ENCODE peak calls at places on chromosomes 3 and 15, in six cellular contexts. One of them, this sample, is unnamed.

GRCh38 chr3:150544726-150545125 is 1.6 kb downstream of the SERP1 start:
- DNase-seq in GM12878: no peak
- DNase-seq in HepG2: peak; percentile 12
- DNase-seq in K562: no peak
- DNase-seq in SK-N-SH: no peak
- DNase-seq in H1: no peak
- DNase-seq in this sample: no peak

GRCh38 chr3:4355401-4356224 is 52.4 kb downstream of the SETMAR start:
- DNase-seq in K562: no peak
- DNase-seq in HepG2: peak; percentile 24
- DNase-seq in GM12878: no peak
- DNase-seq in H1: no peak
- DNase-seq in SK-N-SH: peak; percentile 55
- DNase-seq in this sample: no peak

GRCh38 chr15:40429068-40429707 is 11.6 kb upstream of the BAHD1 start:
- DNase-seq in K562: no peak
- DNase-seq in SK-N-SH: no peak
- DNase-seq in H1: no peak
- DNase-seq in GM12878: no peak
- DNase-seq in HepG2: no peak
- DNase-seq in this sample: no peak

GRCh38 chr3:17823816-17824215 is 81.4 kb upstream of the TBC1D5 start:
- DNase-seq in SK-N-SH: no peak
- DNase-seq in K562: no peak
- DNase-seq in HepG2: no peak
- DNase-seq in GM12878: no peak
- DNase-seq in H1: no peak
- DNase-seq in this sample: no peak

GRCh38 chr15:73357999-73358665 is 10.6 kb downstream of the HCN4 start:
- DNase-seq in SK-N-SH: no peak
- DNase-seq in H1: no peak
- DNase-seq in GM12878: no peak
- DNase-seq in HepG2: peak; percentile 51
- DNase-seq in K562: no peak
- DNase-seq in this sample: no peak

GRCh38 chr3:21216598-21216997 is 534.4 kb downstream of the ZNF385D start:
- DNase-seq in GM12878: no peak
- DNase-seq in K562: peak; percentile 17
- DNase-seq in H1: peak; percentile 49
- DNase-seq in SK-N-SH: no peak
- DNase-seq in HepG2: no peak
- DNase-seq in this sample: no peak

GRCh38 chr15:31228980-31229826 is 97.4 kb upstream of the KLF13 start:
- DNase-seq in K562: no peak
- DNase-seq in HepG2: peak; percentile 58
- DNase-seq in SK-N-SH: no peak
- DNase-seq in GM12878: peak; percentile 91
- DNase-seq in H1: no peak
- DNase-seq in this sample: no peak

GRCh38 chr15:62455441-62455921 is 290.4 kb upstream of the C2CD4B start:
- DNase-seq in SK-N-SH: peak; percentile 32
- DNase-seq in HepG2: no peak
- DNase-seq in K562: no peak
- DNase-seq in H1: no peak
- DNase-seq in GM12878: no peak
- DNase-seq in this sample: no peak

GRCh38 chr3:8846176-8846575 is 76.8 kb upstream of the OXTR start:
- DNase-seq in GM12878: no peak
- DNase-seq in H1: no peak
- DNase-seq in K562: no peak
- DNase-seq in SK-N-SH: no peak
- DNase-seq in HepG2: no peak
- DNase-seq in this sample: no peak

GRCh38 chr15:70646169-70646568 is 117.2 kb downstream of the UACA start:
- DNase-seq in H1: no peak
- DNase-seq in K562: no peak
- DNase-seq in GM12878: no peak
- DNase-seq in HepG2: no peak
- DNase-seq in SK-N-SH: no peak
- DNase-seq in this sample: no peak

GRCh38 chr3:183897606-183898384 is 13.1 kb upstream of the PARL start:
- DNase-seq in GM12878: no peak
- DNase-seq in K562: no peak
- DNase-seq in H1: no peak
- DNase-seq in HepG2: no peak
- DNase-seq in SK-N-SH: no peak
- DNase-seq in this sample: no peak

GRCh38 chr15:90597477-90598052 is 67.8 kb downstream of the CRTC3 start:
- DNase-seq in GM12878: peak; percentile 68
- DNase-seq in HepG2: no peak
- DNase-seq in H1: no peak
- DNase-seq in K562: no peak
- DNase-seq in SK-N-SH: no peak
- DNase-seq in this sample: no peak

GRCh38 chr15:90598679-90599078 is 69.0 kb downstream of the CRTC3 start:
- DNase-seq in GM12878: no peak
- DNase-seq in K562: no peak
- DNase-seq in HepG2: no peak
- DNase-seq in H1: no peak
- DNase-seq in SK-N-SH: no peak
- DNase-seq in this sample: no peak

GRCh38 chr15:90599116-90599515 is 69.4 kb downstream of the CRTC3 start:
- DNase-seq in SK-N-SH: no peak
- DNase-seq in K562: no peak
- DNase-seq in HepG2: no peak
- DNase-seq in H1: no peak
- DNase-seq in GM12878: no peak
- DNase-seq in this sample: no peak

GRCh38 chr15:90596943-90597342 is 67.2 kb downstream of the CRTC3 start:
- DNase-seq in H1: no peak
- DNase-seq in K562: no peak
- DNase-seq in HepG2: no peak
- DNase-seq in SK-N-SH: no peak
- DNase-seq in GM12878: no peak
- DNase-seq in this sample: no peak

GRCh38 chr15:90598053-90598577 is 68.4 kb downstream of the CRTC3 start:
- DNase-seq in HepG2: peak; percentile 40
- DNase-seq in H1: no peak
- DNase-seq in GM12878: peak; percentile 46
- DNase-seq in SK-N-SH: no peak
- DNase-seq in K562: peak; percentile 74
- DNase-seq in this sample: no peak
- TF ChIP-seq CTCF in HepG2: peak; percentile 65
- TF ChIP-seq CTCF in H1: no peak
- TF ChIP-seq CTCF in GM12878: peak; percentile 57
- TF ChIP-seq CTCF in SK-N-SH: no peak
- TF ChIP-seq CTCF in K562: peak; percentile 66
- TF ChIP-seq CTCF in this sample: no peak

DNA sequence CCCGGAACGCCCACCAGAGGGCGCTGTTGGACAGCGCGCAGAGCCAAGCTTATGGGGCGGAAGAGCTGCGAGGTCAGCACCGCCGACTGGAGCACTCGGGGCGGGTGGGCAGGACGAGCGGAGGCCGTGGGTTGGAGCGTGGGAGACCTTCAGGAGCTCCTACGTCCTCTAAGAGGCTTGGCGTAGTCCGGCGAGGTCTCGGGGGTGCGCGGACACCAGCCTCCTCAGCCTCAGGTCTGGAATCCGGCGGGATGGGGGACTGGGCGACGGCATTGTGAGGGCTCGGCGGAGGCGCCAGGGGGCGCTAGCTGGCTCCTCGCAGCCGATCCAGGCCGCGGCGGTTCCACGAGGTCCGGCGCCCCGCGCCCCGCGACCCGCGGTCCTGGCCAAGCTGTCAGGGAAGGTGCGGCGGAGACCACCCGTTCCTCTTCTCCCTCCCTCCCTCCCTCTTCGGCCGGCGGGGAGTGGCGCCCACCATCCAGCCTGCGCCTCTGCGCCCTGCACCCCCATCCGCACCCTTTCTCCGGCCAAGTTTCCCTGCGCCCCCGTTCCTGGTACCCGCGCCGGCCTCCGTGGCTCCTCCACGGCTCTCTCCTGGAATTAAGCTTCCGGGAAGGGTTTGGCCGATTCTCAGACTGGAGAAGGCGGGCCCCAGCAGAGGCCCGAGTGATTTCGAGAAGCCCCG is 24.3 kb upstream of the POLG start:
- DNase-seq in K562: peak; percentile 90
- DNase-seq in SK-N-SH: peak; percentile 94
- DNase-seq in GM12878: peak; percentile 40
- DNase-seq in H1: peak; percentile 93
- DNase-seq in HepG2: peak; percentile 41
- DNase-seq in this sample: peak; percentile 67
- TF ChIP-seq POLR2AphosphoS5 in K562: no peak
- TF ChIP-seq POLR2AphosphoS5 in SK-N-SH: no peak
- TF ChIP-seq POLR2AphosphoS5 in GM12878: no peak
- TF ChIP-seq POLR2AphosphoS5 in H1: no peak
- TF ChIP-seq POLR2AphosphoS5 in HepG2: no peak
- TF ChIP-seq POLR2AphosphoS5 in this sample: no peak

DNA sequence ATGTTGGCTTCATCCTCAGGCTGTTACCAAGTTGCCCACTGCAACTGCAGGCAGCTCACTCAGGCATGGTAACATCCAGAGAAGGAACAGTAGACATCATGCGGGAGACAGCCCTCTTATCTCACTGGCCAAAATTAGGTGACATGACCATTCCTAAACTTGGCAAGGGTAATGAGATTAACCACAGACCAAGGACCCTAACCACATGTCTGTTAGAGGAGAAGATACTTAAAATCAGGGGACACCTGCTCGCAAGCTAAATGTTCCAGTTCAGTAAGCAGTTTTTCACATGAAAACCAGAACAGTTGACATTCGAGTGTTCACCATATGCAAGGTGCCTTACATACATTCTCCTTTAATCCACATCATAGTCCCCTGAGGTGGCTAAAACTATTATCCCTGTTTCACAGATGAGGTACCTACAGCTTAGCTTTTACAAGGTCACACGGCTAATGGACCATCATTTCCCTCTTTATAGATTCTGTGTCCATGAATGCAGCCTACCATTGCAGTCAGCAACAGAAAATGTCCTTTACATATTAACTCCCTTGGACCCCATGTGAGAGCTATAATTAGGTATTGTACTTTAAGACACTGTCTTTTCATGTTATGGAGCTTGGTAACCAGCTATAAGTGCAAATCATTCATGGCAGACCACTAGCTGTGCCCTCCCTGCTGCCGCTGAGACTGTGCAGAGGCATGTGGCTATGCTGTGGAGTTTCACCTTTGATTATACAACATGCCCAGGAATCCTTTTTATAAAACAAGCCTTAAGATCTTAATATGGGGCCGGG is 154.1 kb downstream of the LIPC start:
- DNase-seq in GM12878: peak; percentile 59
- DNase-seq in K562: no peak
- DNase-seq in H1: no peak
- DNase-seq in HepG2: no peak
- DNase-seq in SK-N-SH: no peak
- DNase-seq in this sample: no peak
- TF ChIP-seq GABPA in GM12878: no peak
- TF ChIP-seq GABPA in K562: no peak
- TF ChIP-seq GABPA in H1: no peak
- TF ChIP-seq GABPA in HepG2: no peak
- TF ChIP-seq GABPA in SK-N-SH: no peak
- TF ChIP-seq GABPA in this sample: no peak

GRCh38 chr15:41695750-41696436 is 35.7 kb downstream of the MGA start:
- DNase-seq in K562: peak; percentile 18
- DNase-seq in SK-N-SH: peak; percentile 48
- DNase-seq in HepG2: peak; percentile 18
- DNase-seq in GM12878: peak; percentile 39
- DNase-seq in H1: no peak
- DNase-seq in this sample: peak; percentile 87
- TF ChIP-seq CTCF in K562: peak; percentile 65
- TF ChIP-seq CTCF in SK-N-SH: peak; percentile 52
- TF ChIP-seq CTCF in HepG2: peak; percentile 50
- TF ChIP-seq CTCF in GM12878: peak; percentile 63
- TF ChIP-seq CTCF in H1: peak; percentile 15
- TF ChIP-seq CTCF in this sample: peak; percentile 36